ENCODE peak calls at places on chromosome 11, in six cellular contexts. Y, P, L, Q, E and S are unnamed samples.

GRCh38 chr11:103749158-103749557 is 287.3 kb upstream of the DDI1 start:
- DNase-seq in E (no peak), Y (no peak), L (no peak), Q (no peak), P (no peak), S (no peak)

GRCh38 chr11:61467609-61468401 is 37.9 kb downstream of the SDHAF2 start:
- DNase-seq in L (no peak), E (no peak), P (no peak), Q (no peak), Y (no peak), S (no peak)

GRCh38 chr11:8767466-8768142 is 85.0 kb downstream of the RPL27A start:
- DNase-seq in P (no peak), Q (no peak), Y (no peak), E (no peak), L (no peak), S (no peak)

GRCh38 chr11:45899448-45900174 is 7.5 kb downstream of the FREY1 start:
- DNase-seq in L (peak; percentile 80), E (peak; percentile 63), Q (peak; percentile 85), P (peak; percentile 83), Y (peak; percentile 38), S (peak; percentile 38)

GRCh38 chr11:134170177-134170908 is 53.4 kb downstream of the NCAPD3 start:
- DNase-seq in Q (no peak), E (no peak), Y (no peak), P (no peak), L (no peak), S (no peak)

GRCh38 chr11:10164621-10165020 is 129.4 kb downstream of the SBF2 start:
- DNase-seq in P (no peak), Q (no peak), Y (no peak), E (no peak), L (peak; percentile 48), S (no peak)

GRCh38 chr11:123351375-123351774 is 78.7 kb upstream of the GRAMD1B start:
- DNase-seq in E (peak; percentile 25), Y (no peak), Q (no peak), L (no peak), P (no peak), S (no peak)

GRCh38 chr11:121318848-121319834 is 26.6 kb downstream of the SC5D start:
- DNase-seq in Y (peak; percentile 16), P (no peak), E (peak; percentile 22), Q (no peak), L (peak; percentile 68), S (no peak)

GRCh38 chr11:17353228-17354021 is 1.8 kb downstream of the NCR3LG1 start:
- DNase-seq in E (peak; percentile 67), L (peak; percentile 74), Y (peak; percentile 50), Q (peak; percentile 85), P (peak; percentile 91), S (no peak)

GRCh38 chr11:14584595-14584994 is 59.0 kb upstream of the PDE3B start:
- DNase-seq in Y (no peak), E (no peak), L (no peak), Q (no peak), P (no peak), S (no peak)

GRCh38 chr11:134045799-134046635 is 22.9 kb upstream of the JAM3 start:
- DNase-seq in L (no peak), Y (no peak), Q (no peak), P (no peak), E (no peak), S (no peak)

GRCh38 chr11:15816270-15816871 is 540.0 kb downstream of the SOX6 start:
- DNase-seq in Y (no peak), L (peak; percentile 94), E (no peak), P (no peak), Q (no peak), S (no peak)

GRCh38 chr11:75384438-75385080 is 14.8 kb upstream of the RPS3 start:
- DNase-seq in E (peak; percentile 82), Q (peak; percentile 91), Y (peak; percentile 63), P (peak; percentile 86), L (peak; percentile 70), S (peak; percentile 55)

GRCh38 chr11:12944889-12945288 is 64.2 kb upstream of the RASSF10 start:
- DNase-seq in E (no peak), P (no peak), L (no peak), Q (no peak), Y (no peak), S (no peak)

GRCh38 chr11:76379811-76380160 is 1.1 kb downstream of the THAP12 start:
- DNase-seq in Q (no peak), Y (no peak), P (no peak), L (no peak), E (no peak), S (no peak)

GRCh38 chr11:1234771-1235614 is 12.1 kb downstream of the MUC5B start:
- DNase-seq in L (no peak), P (peak; percentile 51), Y (no peak), Q (peak; percentile 59), E (no peak), S (no peak)

GRCh38 chr11:81039916-81040530 is 1599.2 kb upstream of the TENM4 start:
- DNase-seq in E (no peak), P (no peak), Q (no peak), Y (no peak), L (no peak), S (no peak)

GRCh38 chr11:126638663-126639062 is 283.2 kb downstream of the ST3GAL4 start:
- DNase-seq in Y (no peak), Q (no peak), P (no peak), L (no peak), E (no peak), S (no peak)

GRCh38 chr11:114228401-114229061 is 67.7 kb upstream of the NNMT start:
- DNase-seq in Q (no peak), Y (no peak), P (no peak), E (no peak), L (no peak), S (no peak)

GRCh38 chr11:35842958-35843357 is 100.9 kb upstream of the LDLRAD3 start:
- DNase-seq in P (no peak), E (no peak), L (no peak), Q (no peak), Y (no peak), S (no peak)

GRCh38 chr11:107583629-107584195 is 7.2 kb upstream of the ELMOD1 start:
- DNase-seq in E (no peak), P (no peak), Q (no peak), Y (no peak), L (no peak), S (no peak)

GRCh38 chr11:106186630-106187029 is 109.2 kb downstream of the AASDHPPT start:
- DNase-seq in E (no peak), Y (no peak), L (peak; percentile 11), Q (no peak), P (no peak), S (no peak)

GRCh38 chr11:73141309-73142127 is 600 bp downstream of the FCHSD2 start:
- DNase-seq in L (peak; percentile 66), P (peak; percentile 88), Y (peak; percentile 5), E (peak; percentile 64), Q (peak; percentile 79), S (no peak)

GRCh38 chr11:134527382-134528243 is 115.6 kb upstream of the B3GAT1 start:
- DNase-seq in Y (no peak), L (no peak), Q (peak; percentile 30), E (no peak), P (no peak), S (no peak)

GRCh38 chr11:130162733-130163132 is 3.2 kb downstream of the ST14 start:
- DNase-seq in Y (no peak), Q (no peak), L (no peak), E (no peak), P (no peak), S (no peak)

GRCh38 chr11:45444796-45445195 is 158.7 kb upstream of the SYT13 start:
- DNase-seq in Y (no peak), P (no peak), E (no peak), L (no peak), Q (no peak), S (no peak)

GRCh38 chr11:12077535-12078280 is 32.7 kb upstream of the MICAL2 start:
- DNase-seq in Q (no peak), L (no peak), Y (no peak), E (no peak), P (no peak), S (no peak)

GRCh38 chr11:78784321-78785061 is 209.8 kb upstream of the NARS2 start:
- DNase-seq in L (peak; percentile 73), P (no peak), Q (no peak), E (no peak), Y (no peak), S (no peak)

GRCh38 chr11:133384731-133385130 is 147.6 kb downstream of the OPCML start:
- DNase-seq in Q (no peak), Y (no peak), P (no peak), L (no peak), E (no peak), S (no peak)

GRCh38 chr11:61627831-61628753 is 47.2 kb upstream of the SYT7 start:
- DNase-seq in P (no peak), Q (peak; percentile 67), E (peak; percentile 65), Y (peak; percentile 11), L (peak; percentile 87), S (no peak)

GRCh38 chr11:43269229-43269928 is 42.4 kb upstream of the API5 start:
- DNase-seq in L (no peak), Y (no peak), P (no peak), Q (no peak), E (no peak), S (no peak)

GRCh38 chr11:2572491-2573239 is 127.1 kb downstream of the KCNQ1OT1 start:
- DNase-seq in E (no peak), P (peak; percentile 31), L (no peak), Q (peak; percentile 47), Y (no peak), S (no peak)

GRCh38 chr11:116420770-116421528 is 351.8 kb downstream of the BUD13 start:
- DNase-seq in P (no peak), E (peak; percentile 34), L (no peak), Y (no peak), Q (no peak), S (no peak)

GRCh38 chr11:35216962-35217667 is 78.1 kb downstream of the CD44 start:
- DNase-seq in Q (peak; percentile 65), Y (no peak), L (no peak), P (no peak), E (no peak), S (no peak)